ENCODE peak calls at places on chromosomes 11 and 22, in seven cellular contexts. L is activated CD4-positive, alpha-beta T cell treated with anti-CD3 and anti-CD28 coated beads, Interleukin-2, amount 50 U/mL, for 24 hours; A is AG09309; T is sigmoid colon; Q is ovary; O is stimulated activated naive CD8-positive, alpha-beta T cell treated with anti-CD3 and anti-CD28 coated beads, Interleukin-15, amount 100 ng/mL, for 72 hours; F is heart right ventricle. E is an unnamed sample.

GRCh38 chr11:47461876-47462275 is 12.9 kb upstream of the RAPSN start:
- DNase-seq in Q (no peak), T (no peak), L (no peak), A (no peak), O (no peak), F (no peak), E (no peak)

GRCh38 chr11:31133064-31133463 is 236.5 kb downstream of the DCDC1 start:
- DNase-seq in F (no peak), L (no peak), O (no peak), Q (no peak), A (no peak), T (no peak), E (no peak)

GRCh38 chr11:8658210-8658968 is 24.1 kb downstream of the TRIM66 start:
- DNase-seq in T (no peak), A (no peak), L (no peak), F (peak), O (no peak), Q (no peak), E (no peak)

GRCh38 chr11:9823439-9823838 is 159.6 kb downstream of the SWAP70 start:
- DNase-seq in A (no peak), O (no peak), T (no peak), Q (no peak), F (no peak), L (no peak), E (no peak)

GRCh38 chr11:92276773-92277172 is 52.2 kb downstream of the FAT3 start:
- DNase-seq in F (no peak), Q (no peak), T (no peak), O (no peak), A (no peak), L (no peak), E (peak)

GRCh38 chr11:61791737-61792309 is 576 bp downstream of the TMEM258 start:
- DNase-seq in F (peak), A (peak), O (peak), T (peak), L (no peak), Q (peak), E (peak)

GRCh38 chr11:27934830-27935145 is 173.2 kb downstream of the KIF18A start:
- DNase-seq in L (no peak), A (peak), T (no peak), Q (no peak), F (no peak), O (no peak), E (peak)

GRCh38 chr22:43346521-43346929 is 3.4 kb upstream of the SCUBE1 start:
- DNase-seq in O (peak), T (peak), L (peak), Q (peak), F (peak), A (no peak), E (no peak)

GRCh38 chr11:102317768-102318103 is 452 bp downstream of the BIRC3 start:
- DNase-seq in A (no peak), Q (no peak), T (no peak), F (no peak), L (no peak), O (no peak), E (no peak)